ENCODE peak calls at places on chromosomes 2 and 18, in nine cellular contexts. W is AG04449, O is cardiac fibroblast, J is stomach, Y is HFF-Myc, N is K562, X is tibial artery, S is BE2C, A is AG09309. V is an unnamed sample.

GRCh38 chr18:23587220-23587642 is 925 bp upstream of the NPC1 start:
- DNase-seq in O (no peak), A (no peak), J (no peak), S (no peak), X (no peak), W (no peak), Y (no peak), N (no peak), V (no peak)

GRCh38 chr2:100647709-100648108 is 84.9 kb downstream of the PDCL3 start:
- DNase-seq in A (no peak), Y (no peak), W (no peak), S (peak), X (no peak), J (no peak), O (no peak), N (peak), V (no peak)

GRCh38 chr2:28810384-28811285 is at the start of gene SPDYA:
- DNase-seq in Y (peak), S (peak), J (peak), A (no peak), N (no peak), O (peak), W (no peak), X (peak), V (peak)

GRCh38 chr2:240983996-240984498 is 14.4 kb upstream of the SNED1 start:
- DNase-seq in A (no peak), X (peak), S (peak), W (no peak), O (no peak), J (no peak), N (no peak), Y (no peak), V (no peak)

GRCh38 chr2:133765693-133766092 is 197.4 kb upstream of the NCKAP5 start:
- DNase-seq in O (no peak), Y (no peak), W (no peak), X (no peak), N (no peak), S (no peak), A (no peak), J (no peak), V (no peak)

GRCh38 chr2:5766621-5767020 is 74.4 kb downstream of the SOX11 start:
- DNase-seq in X (no peak), J (no peak), Y (no peak), N (no peak), S (no peak), W (peak), A (no peak), O (no peak), V (no peak)

GRCh38 chr2:55751966-55752365 is 58.3 kb upstream of the PNPT1 start:
- DNase-seq in N (no peak), S (no peak), O (peak), X (no peak), J (no peak), W (no peak), A (no peak), Y (no peak), V (no peak)

GRCh38 chr18:34122724-34123334 is 101.9 kb downstream of the NOL4 start:
- DNase-seq in Y (peak), N (peak), A (peak), J (peak), X (no peak), O (peak), S (peak), W (no peak), V (no peak)

GRCh38 chr2:134900151-134900550 is 18.5 kb upstream of the CCNT2 start:
- DNase-seq in J (no peak), Y (peak), X (no peak), N (no peak), O (peak), A (no peak), W (peak), S (no peak), V (no peak)

GRCh38 chr2:108833219-108833618 is 46.6 kb downstream of the CCDC138 start:
- DNase-seq in W (no peak), Y (peak), O (peak), N (no peak), S (no peak), J (no peak), A (no peak), X (no peak), V (no peak)

GRCh38 chr2:26395394-26395793 is 6.3 kb upstream of the DRC1 start:
- DNase-seq in Y (no peak), X (no peak), S (peak), A (no peak), W (no peak), O (no peak), J (no peak), N (peak), V (no peak)

GRCh38 chr2:166895243-166895642 is 7.0 kb downstream of the XIRP2 start:
- DNase-seq in X (no peak), S (no peak), N (no peak), O (no peak), A (no peak), Y (no peak), J (no peak), W (no peak), V (no peak)

GRCh38 chr2:166897666-166898065 is 9.4 kb downstream of the XIRP2 start:
- DNase-seq in N (no peak), O (no peak), Y (no peak), X (no peak), W (no peak), A (no peak), J (no peak), S (no peak), V (no peak)

GRCh38 chr2:166899676-166900075 is 11.4 kb downstream of the XIRP2 start:
- DNase-seq in Y (no peak), A (no peak), S (no peak), N (no peak), O (no peak), J (no peak), W (no peak), X (no peak), V (no peak)

DNA sequence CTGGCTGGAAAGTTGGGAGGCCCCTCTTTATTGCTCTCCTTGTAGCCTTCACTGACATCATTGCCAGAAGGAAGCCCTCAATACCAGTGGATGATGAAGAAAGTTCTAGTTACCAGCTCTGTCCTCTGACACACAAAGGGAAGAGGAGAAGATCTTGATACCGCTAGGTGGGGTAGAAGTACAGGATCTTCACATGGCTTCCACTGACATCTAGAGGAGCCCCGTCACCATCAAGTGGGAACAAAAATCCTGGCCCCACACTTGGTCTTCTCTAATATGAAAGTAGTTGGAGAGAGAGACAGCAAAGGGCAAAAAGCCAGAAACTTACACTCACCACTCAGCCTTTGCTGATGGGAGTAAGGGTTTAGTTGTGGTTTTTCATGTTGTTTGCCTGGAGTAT is 12.4 kb downstream of the XIRP2 start:
- DNase-seq in W (no peak), J (no peak), O (peak), S (no peak), Y (no peak), A (no peak), N (no peak), X (no peak), V (no peak)
- TF ChIP-seq CTCF in W (peak), J (no peak), O (peak), S (peak), Y (peak), A (no peak), N (peak), X (no peak), V (no peak)

GRCh38 chr2:142933916-142934315 is 56.5 kb downstream of the KYNU start:
- DNase-seq in S (no peak), Y (no peak), X (no peak), N (peak), J (no peak), A (no peak), O (no peak), W (no peak), V (no peak)
- H3K4me3 ChIP-seq in S (no peak), Y (no peak), X (no peak), N (no peak), J (no peak), A (no peak), O (no peak), W (no peak), V (no peak)

GRCh38 chr2:10054424-10054823 is 11.1 kb downstream of the KLF11 start:
- DNase-seq in W (no peak), O (no peak), J (no peak), N (no peak), A (no peak), S (no peak), X (no peak), Y (no peak), V (no peak)
- TF ChIP-seq CTCF in W (no peak), O (no peak), J (no peak), N (peak), A (no peak), S (peak), X (no peak), Y (no peak), V (no peak)

DNA sequence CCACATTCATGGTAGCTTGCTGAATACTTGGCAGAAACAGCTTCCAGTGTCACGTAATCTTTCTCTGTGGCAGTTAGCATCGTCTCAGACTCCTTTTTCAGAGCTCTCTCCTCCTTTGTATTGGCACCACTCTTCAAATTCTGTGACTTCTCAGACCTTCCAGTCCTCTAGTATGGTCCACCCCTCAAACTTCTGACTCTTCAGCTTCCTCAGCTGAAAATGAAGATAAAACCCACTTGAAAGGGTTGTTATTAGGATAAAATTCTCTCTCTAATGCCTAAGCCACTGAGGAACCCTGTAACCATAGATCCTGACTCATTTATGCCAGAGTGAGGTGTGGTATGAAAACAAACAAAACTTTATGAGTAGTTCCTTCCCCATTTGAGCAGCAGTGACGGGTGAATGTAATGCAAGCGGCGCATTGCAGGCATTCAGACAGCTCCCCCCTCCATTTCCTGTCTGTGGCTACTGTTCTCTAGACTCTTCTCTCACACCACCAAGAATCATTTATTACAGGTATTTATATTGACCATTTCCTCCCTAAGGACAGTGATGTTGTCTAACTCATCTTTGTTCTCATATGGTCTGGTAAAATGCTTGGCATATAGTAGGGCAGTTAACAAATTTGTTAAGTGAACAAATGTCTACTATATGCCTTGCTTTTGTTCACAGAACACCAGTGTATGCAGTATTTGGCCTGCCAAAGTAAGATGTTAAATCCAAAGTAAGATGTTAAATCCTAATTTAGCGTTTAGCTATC is 35.3 kb downstream of the GALNT1 start:
- DNase-seq in O (peak), S (no peak), N (peak), Y (peak), X (no peak), J (peak), W (peak), A (peak), V (no peak)
- H3K4me3 ChIP-seq in O (peak), S (no peak), N (no peak), Y (no peak), X (no peak), J (no peak), W (no peak), A (peak), V (no peak)

DNA sequence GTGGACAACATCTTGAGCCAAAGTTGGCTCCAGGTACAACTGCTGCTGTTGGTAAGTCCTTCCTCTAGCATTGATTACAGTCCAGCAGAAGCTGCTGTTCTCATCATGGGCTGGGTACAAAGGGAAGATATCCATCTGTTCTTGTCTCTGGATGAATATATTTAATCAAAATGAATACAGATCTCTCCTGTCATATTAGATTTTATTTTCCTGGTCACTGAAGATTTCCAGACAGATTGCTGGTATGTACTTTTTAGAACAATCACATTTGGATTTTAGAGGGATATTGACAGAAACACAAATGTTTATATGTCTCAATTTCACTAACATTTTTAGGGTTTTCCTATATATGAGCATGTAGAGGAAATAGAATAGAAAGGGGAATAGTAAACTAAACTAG is 155.4 kb upstream of the FHL2 start:
- DNase-seq in W (no peak), N (no peak), Y (no peak), A (no peak), J (no peak), X (no peak), S (no peak), O (no peak), V (no peak)
- TF ChIP-seq CTCF in W (no peak), N (no peak), Y (no peak), A (no peak), J (no peak), X (no peak), S (no peak), O (no peak), V (no peak)